ENCODE peak calls at places on chromosomes 1 and 21, in ten cellular contexts. One of them, this sample, is unnamed.

GRCh38 chr21:31201548-31201947 is 142.5 kb downstream of the TIAM1 start:
- DNase-seq in HFF-Myc: no peak
- DNase-seq in body of pancreas: peak
- DNase-seq in fibroblast of mammary gland: peak
- DNase-seq in lower leg skin: no peak
- DNase-seq in lung: peak
- DNase-seq in adrenal gland: no peak
- DNase-seq in GM23338: no peak
- DNase-seq in heart left ventricle: peak
- DNase-seq in testis: peak
- DNase-seq in this sample: no peak

GRCh38 chr1:95734560-95734959 is 500.6 kb downstream of the RWDD3 start:
- DNase-seq in HFF-Myc: no peak
- DNase-seq in body of pancreas: no peak
- DNase-seq in fibroblast of mammary gland: no peak
- DNase-seq in lower leg skin: no peak
- DNase-seq in lung: no peak
- DNase-seq in adrenal gland: no peak
- DNase-seq in GM23338: no peak
- DNase-seq in heart left ventricle: no peak
- DNase-seq in testis: no peak
- DNase-seq in this sample: no peak

GRCh38 chr1:182235952-182236650 is 155.5 kb downstream of the GLUL start:
- DNase-seq in HFF-Myc: no peak
- DNase-seq in body of pancreas: no peak
- DNase-seq in fibroblast of mammary gland: peak
- DNase-seq in lower leg skin: no peak
- DNase-seq in lung: peak
- DNase-seq in adrenal gland: no peak
- DNase-seq in GM23338: no peak
- DNase-seq in heart left ventricle: peak
- DNase-seq in testis: no peak
- DNase-seq in this sample: peak

GRCh38 chr1:73930293-73930692 is 267.7 kb downstream of the LRRIQ3 start:
- DNase-seq in HFF-Myc: no peak
- DNase-seq in body of pancreas: no peak
- DNase-seq in fibroblast of mammary gland: no peak
- DNase-seq in lower leg skin: no peak
- DNase-seq in lung: no peak
- DNase-seq in adrenal gland: no peak
- DNase-seq in GM23338: no peak
- DNase-seq in heart left ventricle: no peak
- DNase-seq in testis: no peak
- DNase-seq in this sample: no peak

GRCh38 chr1:226890331-226891108 is 20.1 kb downstream of the PSEN2 start:
- DNase-seq in HFF-Myc: no peak
- DNase-seq in body of pancreas: no peak
- DNase-seq in fibroblast of mammary gland: no peak
- DNase-seq in lower leg skin: no peak
- DNase-seq in lung: no peak
- DNase-seq in adrenal gland: no peak
- DNase-seq in GM23338: peak
- DNase-seq in heart left ventricle: no peak
- DNase-seq in testis: no peak
- DNase-seq in this sample: no peak

GRCh38 chr1:246782120-246782900 is 58.1 kb downstream of the SCCPDH start:
- DNase-seq in HFF-Myc: peak
- DNase-seq in body of pancreas: peak
- DNase-seq in fibroblast of mammary gland: peak
- DNase-seq in lower leg skin: peak
- DNase-seq in lung: no peak
- DNase-seq in adrenal gland: peak
- DNase-seq in GM23338: no peak
- DNase-seq in heart left ventricle: no peak
- DNase-seq in testis: peak
- DNase-seq in this sample: peak

GRCh38 chr1:200366577-200367253 is 43.1 kb downstream of the ZNF281 start:
- DNase-seq in HFF-Myc: no peak
- DNase-seq in body of pancreas: peak
- DNase-seq in fibroblast of mammary gland: no peak
- DNase-seq in lower leg skin: no peak
- DNase-seq in lung: no peak
- DNase-seq in adrenal gland: peak
- DNase-seq in GM23338: no peak
- DNase-seq in heart left ventricle: no peak
- DNase-seq in testis: no peak
- DNase-seq in this sample: peak

GRCh38 chr1:241589524-241589923 is 50.6 kb downstream of the CHML start:
- DNase-seq in HFF-Myc: no peak
- DNase-seq in body of pancreas: no peak
- DNase-seq in fibroblast of mammary gland: no peak
- DNase-seq in lower leg skin: no peak
- DNase-seq in lung: no peak
- DNase-seq in adrenal gland: no peak
- DNase-seq in GM23338: no peak
- DNase-seq in heart left ventricle: no peak
- DNase-seq in testis: no peak
- DNase-seq in this sample: no peak

DNA sequence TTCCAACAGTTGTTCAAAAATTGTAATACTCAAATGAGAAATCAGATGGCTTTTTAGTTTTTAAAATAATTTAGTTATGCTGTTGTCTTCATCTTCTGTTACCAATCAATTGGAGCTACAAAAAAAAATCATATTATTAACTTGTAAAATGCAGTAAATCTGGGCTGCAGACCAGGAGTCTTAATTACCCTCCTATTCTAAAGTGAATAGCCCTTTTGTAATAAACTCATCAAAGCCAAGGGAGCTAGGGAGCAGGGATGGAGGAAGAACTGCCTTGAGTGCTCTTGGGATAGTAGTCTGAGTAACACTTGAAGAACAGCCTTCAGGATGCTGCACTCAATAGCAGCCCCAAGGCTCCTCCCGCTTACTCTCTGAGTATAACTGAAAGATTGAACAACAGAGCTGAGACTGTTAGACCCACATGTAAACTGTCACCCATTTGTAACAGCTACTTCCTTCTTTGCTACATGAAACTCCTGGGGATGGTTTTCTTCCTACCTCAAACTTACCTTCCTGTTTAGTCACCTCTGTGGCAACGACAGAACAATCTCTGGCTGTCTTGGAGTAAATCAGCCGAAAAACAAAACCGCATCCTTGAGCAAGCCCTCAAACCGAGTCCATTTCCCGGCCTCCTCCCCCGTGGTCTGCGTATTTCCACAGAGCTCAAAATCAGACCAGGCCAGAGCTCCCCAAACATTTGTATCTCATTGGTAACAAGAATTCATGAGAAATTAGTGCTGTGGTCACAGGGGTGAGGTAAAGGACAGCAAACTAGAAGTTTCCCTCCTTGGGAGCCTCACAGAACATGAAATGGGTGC is 55.9 kb downstream of the CD58 start:
- DNase-seq in HFF-Myc: no peak
- DNase-seq in body of pancreas: no peak
- DNase-seq in fibroblast of mammary gland: peak
- DNase-seq in lower leg skin: no peak
- DNase-seq in lung: peak
- DNase-seq in adrenal gland: no peak
- DNase-seq in GM23338: no peak
- DNase-seq in heart left ventricle: no peak
- DNase-seq in testis: no peak
- DNase-seq in this sample: peak
- H3K4me3 ChIP-seq in HFF-Myc: no peak
- H3K4me3 ChIP-seq in body of pancreas: no peak
- H3K4me3 ChIP-seq in fibroblast of mammary gland: no peak
- H3K4me3 ChIP-seq in lower leg skin: no peak
- H3K4me3 ChIP-seq in lung: no peak
- H3K4me3 ChIP-seq in adrenal gland: no peak
- H3K4me3 ChIP-seq in GM23338: no peak
- H3K4me3 ChIP-seq in heart left ventricle: no peak
- H3K4me3 ChIP-seq in testis: no peak
- H3K4me3 ChIP-seq in this sample: no peak

GRCh38 chr1:23554481-23555224 is 4.6 kb downstream of the ID3 start:
- DNase-seq in HFF-Myc: no peak
- DNase-seq in body of pancreas: peak
- DNase-seq in fibroblast of mammary gland: peak
- DNase-seq in lower leg skin: peak
- DNase-seq in lung: peak
- DNase-seq in adrenal gland: peak
- DNase-seq in GM23338: peak
- DNase-seq in heart left ventricle: peak
- DNase-seq in testis: peak
- DNase-seq in this sample: peak
- TF ChIP-seq CTCF in HFF-Myc: no peak
- TF ChIP-seq CTCF in body of pancreas: peak
- TF ChIP-seq CTCF in fibroblast of mammary gland: no peak
- TF ChIP-seq CTCF in lower leg skin: no peak
- TF ChIP-seq CTCF in lung: peak
- TF ChIP-seq CTCF in adrenal gland: peak
- TF ChIP-seq CTCF in GM23338: no peak
- TF ChIP-seq CTCF in heart left ventricle: peak
- TF ChIP-seq CTCF in testis: no peak
- TF ChIP-seq CTCF in this sample: peak

GRCh38 chr1:119713538-119714456 is 2.1 kb downstream of the PHGDH start:
- DNase-seq in HFF-Myc: no peak
- DNase-seq in body of pancreas: no peak
- DNase-seq in fibroblast of mammary gland: peak
- DNase-seq in lower leg skin: no peak
- DNase-seq in lung: no peak
- DNase-seq in adrenal gland: no peak
- DNase-seq in GM23338: peak
- DNase-seq in heart left ventricle: no peak
- DNase-seq in testis: peak
- DNase-seq in this sample: no peak
- H3K4me3 ChIP-seq in HFF-Myc: peak
- H3K4me3 ChIP-seq in body of pancreas: no peak
- H3K4me3 ChIP-seq in fibroblast of mammary gland: peak
- H3K4me3 ChIP-seq in lower leg skin: no peak
- H3K4me3 ChIP-seq in lung: no peak
- H3K4me3 ChIP-seq in adrenal gland: no peak
- H3K4me3 ChIP-seq in GM23338: peak
- H3K4me3 ChIP-seq in heart left ventricle: no peak
- H3K4me3 ChIP-seq in testis: peak
- H3K4me3 ChIP-seq in this sample: peak

GRCh38 chr1:29684141-29684540 is 447.8 kb downstream of the PTPRU start:
- DNase-seq in HFF-Myc: no peak
- DNase-seq in body of pancreas: no peak
- DNase-seq in fibroblast of mammary gland: no peak
- DNase-seq in lower leg skin: peak
- DNase-seq in lung: peak
- DNase-seq in adrenal gland: no peak
- DNase-seq in GM23338: no peak
- DNase-seq in heart left ventricle: no peak
- DNase-seq in testis: no peak
- DNase-seq in this sample: no peak

GRCh38 chr1:29679828-29680558 is 443.7 kb downstream of the PTPRU start:
- DNase-seq in HFF-Myc: no peak
- DNase-seq in body of pancreas: no peak
- DNase-seq in fibroblast of mammary gland: no peak
- DNase-seq in lower leg skin: peak
- DNase-seq in lung: peak
- DNase-seq in adrenal gland: no peak
- DNase-seq in GM23338: no peak
- DNase-seq in heart left ventricle: no peak
- DNase-seq in testis: no peak
- DNase-seq in this sample: no peak

GRCh38 chr1:29683472-29683871 is 447.1 kb downstream of the PTPRU start:
- DNase-seq in HFF-Myc: no peak
- DNase-seq in body of pancreas: no peak
- DNase-seq in fibroblast of mammary gland: no peak
- DNase-seq in lower leg skin: peak
- DNase-seq in lung: peak
- DNase-seq in adrenal gland: no peak
- DNase-seq in GM23338: no peak
- DNase-seq in heart left ventricle: no peak
- DNase-seq in testis: no peak
- DNase-seq in this sample: no peak

GRCh38 chr1:29682918-29683314 is 446.6 kb downstream of the PTPRU start:
- DNase-seq in HFF-Myc: no peak
- DNase-seq in body of pancreas: peak
- DNase-seq in fibroblast of mammary gland: no peak
- DNase-seq in lower leg skin: peak
- DNase-seq in lung: peak
- DNase-seq in adrenal gland: no peak
- DNase-seq in GM23338: no peak
- DNase-seq in heart left ventricle: no peak
- DNase-seq in testis: no peak
- DNase-seq in this sample: no peak

DNA sequence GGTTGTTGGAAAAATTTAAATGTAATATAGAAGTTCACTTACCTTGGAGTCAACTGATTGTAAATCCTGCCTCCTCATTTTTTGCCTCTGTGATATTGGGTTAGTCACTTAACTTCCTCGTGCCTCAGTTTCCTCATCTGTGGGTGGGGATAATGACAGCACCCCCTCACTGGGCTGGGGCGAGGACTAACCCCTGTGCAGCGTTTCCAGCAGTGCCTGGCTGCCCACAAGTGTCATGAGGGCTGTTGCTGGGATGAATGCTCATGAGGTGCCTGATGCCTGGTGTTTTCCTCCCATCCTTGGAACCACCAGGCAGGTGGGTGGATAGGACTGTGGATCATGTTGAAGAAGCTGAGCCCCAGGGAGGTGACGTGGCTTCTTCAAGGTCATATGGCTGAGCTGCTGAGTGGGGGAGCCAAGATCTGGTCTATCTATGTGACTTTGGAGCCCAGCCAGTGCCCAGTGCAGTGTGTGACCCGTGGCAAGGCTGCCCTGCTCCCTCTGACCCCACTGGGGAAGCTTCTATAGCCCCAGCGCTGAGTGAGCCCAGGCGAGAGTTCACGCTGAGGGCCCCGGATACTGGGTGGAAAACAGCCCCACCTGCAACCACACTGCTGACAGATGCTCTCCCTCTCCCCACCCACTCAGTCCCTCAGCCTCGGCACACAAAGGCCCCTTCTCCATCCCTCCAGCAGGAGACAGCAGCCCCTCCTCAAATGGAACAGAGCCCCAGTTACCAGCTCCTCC is 446.0 kb downstream of the PTPRU start:
- DNase-seq in HFF-Myc: no peak
- DNase-seq in body of pancreas: no peak
- DNase-seq in fibroblast of mammary gland: no peak
- DNase-seq in lower leg skin: peak
- DNase-seq in lung: peak
- DNase-seq in adrenal gland: no peak
- DNase-seq in GM23338: no peak
- DNase-seq in heart left ventricle: no peak
- DNase-seq in testis: peak
- DNase-seq in this sample: no peak
- TF ChIP-seq CTCF in HFF-Myc: no peak
- TF ChIP-seq CTCF in body of pancreas: no peak
- TF ChIP-seq CTCF in fibroblast of mammary gland: no peak
- TF ChIP-seq CTCF in lower leg skin: no peak
- TF ChIP-seq CTCF in lung: no peak
- TF ChIP-seq CTCF in adrenal gland: no peak
- TF ChIP-seq CTCF in GM23338: no peak
- TF ChIP-seq CTCF in heart left ventricle: no peak
- TF ChIP-seq CTCF in testis: no peak
- TF ChIP-seq CTCF in this sample: no peak

GRCh38 chr1:3062616-3063378 is 6.2 kb upstream of the PRDM16 start:
- DNase-seq in HFF-Myc: no peak
- DNase-seq in body of pancreas: no peak
- DNase-seq in fibroblast of mammary gland: no peak
- DNase-seq in lower leg skin: peak
- DNase-seq in lung: no peak
- DNase-seq in adrenal gland: no peak
- DNase-seq in GM23338: peak
- DNase-seq in heart left ventricle: no peak
- DNase-seq in testis: no peak
- DNase-seq in this sample: no peak
- H3K4me3 ChIP-seq in HFF-Myc: no peak
- H3K4me3 ChIP-seq in body of pancreas: no peak
- H3K4me3 ChIP-seq in fibroblast of mammary gland: no peak
- H3K4me3 ChIP-seq in lower leg skin: no peak
- H3K4me3 ChIP-seq in lung: no peak
- H3K4me3 ChIP-seq in adrenal gland: no peak
- H3K4me3 ChIP-seq in GM23338: peak
- H3K4me3 ChIP-seq in heart left ventricle: no peak
- H3K4me3 ChIP-seq in testis: peak
- H3K4me3 ChIP-seq in this sample: no peak

This sample was measured in epithelial cell of esophagus.